ENCODE peak calls at places on chromosomes 12 and 14, in seven cellular contexts. F is upper lobe of left lung; H is cardiac muscle cell; T is neural progenitor cell; O is effector memory CD4-positive, alpha-beta T cell; G is PC-9; X is aorta. J is an unnamed sample.

GRCh38 chr14:90970167-90970600 is 90.3 kb downstream of the RPS6KA5 start:
- DNase-seq in T (no peak), O (no peak), H (no peak), X (no peak), F (no peak), G (no peak), J (no peak)

GRCh38 chr14:35365130-35366047 is 39.2 kb downstream of the NFKBIA start:
- DNase-seq in T (no peak), X (peak; percentile 94), G (peak; percentile 56), O (no peak), H (no peak), F (peak; percentile 43), J (no peak)

GRCh38 chr12:110224379-110225304 is 56.4 kb upstream of the ATP2A2 start:
- DNase-seq in G (no peak), O (no peak), T (no peak), X (no peak), F (no peak), H (no peak), J (no peak)

GRCh38 chr12:49462103-49462739 is 76.6 kb upstream of the KCNH3 start:
- DNase-seq in F (peak; percentile 39), T (peak; percentile 16), H (peak; percentile 40), O (no peak), G (no peak), X (no peak), J (no peak)

GRCh38 chr14:28609228-28609828 is 157.3 kb upstream of the FOXG1 start:
- DNase-seq in O (no peak), X (no peak), H (peak; percentile 78), F (no peak), G (peak; percentile 49), T (peak; percentile 75), J (no peak)

GRCh38 chr14:100619382-100620305 is 32.4 kb upstream of the BEGAIN start:
- DNase-seq in O (no peak), T (no peak), F (no peak), H (no peak), G (no peak), X (no peak), J (no peak)

GRCh38 chr14:69887740-69888657 is 8.8 kb downstream of the SMOC1 start:
- DNase-seq in T (no peak), G (no peak), X (no peak), O (no peak), H (no peak), F (no peak), J (no peak)

GRCh38 chr14:67622675-67623074 is 3.0 kb downstream of the ARG2 start:
- DNase-seq in G (no peak), H (peak; percentile 86), O (no peak), F (no peak), T (peak; percentile 27), X (peak; percentile 62), J (no peak)

GRCh38 chr12:106386836-106387555 is 29.4 kb downstream of the POLR3B start:
- DNase-seq in O (no peak), X (no peak), G (no peak), F (no peak), H (no peak), T (no peak), J (no peak)

GRCh38 chr14:104708606-104709268 is 15.3 kb upstream of the ADSS1 start:
- DNase-seq in X (peak; percentile 73), F (peak; percentile 90), T (peak; percentile 87), G (peak; percentile 60), H (peak; percentile 73), O (peak; percentile 44), J (peak; percentile 60)

DNA sequence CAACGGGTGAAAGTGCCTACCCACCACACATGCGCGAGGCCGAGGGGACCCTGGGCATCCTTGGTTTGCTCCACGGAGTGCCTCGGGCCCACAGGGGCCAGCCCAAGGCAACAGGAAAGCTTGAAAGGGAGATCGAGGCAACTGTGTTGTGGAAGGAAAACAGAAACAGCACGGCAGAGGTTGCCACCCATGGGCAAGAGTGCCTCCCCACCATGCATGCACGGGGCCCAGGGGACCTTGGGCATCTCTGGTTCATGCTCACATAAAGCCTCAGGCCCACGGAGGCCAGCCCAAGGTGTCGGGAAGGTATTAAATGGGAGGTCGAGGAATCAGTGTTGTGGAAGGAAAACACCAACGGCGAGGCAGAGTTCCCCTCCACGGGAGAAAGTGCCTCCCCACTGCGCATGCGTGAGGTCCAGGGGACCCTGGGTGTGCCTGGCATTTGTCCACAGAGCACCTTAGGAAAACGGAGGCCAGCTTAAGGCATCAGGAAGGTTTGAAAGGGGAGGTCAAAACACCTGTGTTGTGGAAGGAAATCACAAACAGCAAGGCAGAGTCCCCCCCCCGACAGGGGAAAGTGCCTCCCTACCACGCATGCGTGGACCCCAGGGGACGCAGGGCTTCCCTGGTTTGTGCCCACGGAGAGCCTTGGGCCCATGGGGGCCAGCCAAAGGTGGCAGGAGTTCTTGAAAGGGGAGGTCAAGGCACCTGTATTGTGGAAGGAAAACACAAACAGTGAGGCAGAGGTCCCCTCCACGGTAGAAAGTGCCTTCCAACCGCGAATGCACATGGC is 367.3 kb downstream of the ALG10 start:
- DNase-seq in H (no peak), G (no peak), X (peak; percentile 10), F (peak; percentile 33), O (no peak), T (no peak), J (no peak)
- H3K9me3 ChIP-seq in H (no peaks in the 10 kb centered on the region), G (no peaks in the 10 kb centered on the region), X (peaks cover 4% of the 10 kb centered on the region), F (peaks cover 25% of the 10 kb centered on the region), O (no peaks in the 10 kb centered on the region), T (peaks cover 4% of the 10 kb centered on the region), J (no peaks in the 10 kb centered on the region)

DNA sequence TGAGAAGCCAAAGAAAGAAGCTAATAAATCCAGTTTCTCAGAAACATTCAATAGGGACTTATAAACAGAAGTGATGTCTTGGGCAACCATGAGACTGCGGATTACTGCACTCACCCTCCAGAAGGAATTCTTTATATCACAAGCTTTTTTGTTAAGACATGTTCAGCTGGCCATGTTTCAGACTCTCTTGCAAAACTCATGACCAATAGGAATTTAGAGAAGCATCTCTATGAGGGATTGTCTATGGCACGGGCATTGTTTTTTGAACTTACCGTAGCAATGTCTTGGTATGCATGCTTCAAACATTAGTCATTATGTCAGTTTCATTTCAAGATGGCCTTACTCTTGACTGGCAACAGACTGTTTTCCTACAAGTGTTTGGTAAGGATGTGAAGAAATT is 15.5 kb upstream of the ZNF268 start:
- DNase-seq in T (no peak), X (no peak), G (no peak), O (no peak), F (no peak), H (no peak), J (no peak)
- H3K9me3 ChIP-seq in T (peaks cover 35% of the 10 kb centered on the region), X (peaks cover 9% of the 10 kb centered on the region), G (peaks cover 7% of the 10 kb centered on the region), O (peaks cover 15% of the 10 kb centered on the region), F (peaks cover 60% of the 10 kb centered on the region), H (peaks cover 2% of the 10 kb centered on the region), J (peaks cover 6% of the 10 kb centered on the region)

GRCh38 chr12:28242888-28243633 is 52.8 kb downstream of the CCDC91 start:
- DNase-seq in G (peak; percentile 12), O (no peak), X (no peak), T (no peak), F (no peak), H (no peak), J (no peak)

GRCh38 chr12:28247806-28248205 is 57.5 kb downstream of the CCDC91 start:
- DNase-seq in G (no peak), X (no peak), H (no peak), T (no peak), O (no peak), F (no peak), J (no peak)

GRCh38 chr12:28253175-28253641 is 63.0 kb downstream of the CCDC91 start:
- DNase-seq in H (no peak), F (no peak), O (no peak), X (no peak), T (no peak), G (no peak), J (no peak)

GRCh38 chr12:28248555-28249127 is 58.4 kb downstream of the CCDC91 start:
- DNase-seq in O (no peak), X (no peak), F (no peak), T (peak; percentile 12), G (no peak), H (no peak), J (no peak)
- H3K9me3 ChIP-seq in O (no peaks in the 10 kb centered on the region), X (no peaks in the 10 kb centered on the region), F (no peaks in the 10 kb centered on the region), T (no peaks in the 10 kb centered on the region), G (no peaks in the 10 kb centered on the region), H (no peaks in the 10 kb centered on the region), J (no peaks in the 10 kb centered on the region)

DNA sequence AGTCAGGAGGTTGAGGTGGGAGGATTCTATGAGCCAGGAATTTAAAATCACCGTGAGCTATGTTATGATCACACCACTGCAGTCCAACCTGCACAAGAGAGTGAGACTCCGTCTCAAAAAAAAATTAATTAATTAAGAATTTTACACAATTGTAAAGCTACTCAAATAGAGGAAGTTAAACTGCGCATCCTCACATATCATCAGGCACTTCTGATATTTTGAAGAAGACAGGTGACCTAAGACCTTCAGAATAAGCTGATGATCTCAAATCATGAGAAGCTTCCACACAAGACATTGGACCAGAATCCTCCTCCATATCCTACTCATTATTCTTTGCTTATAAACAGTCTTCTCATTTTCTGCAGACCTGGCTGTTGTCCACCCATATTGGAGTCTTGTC is 800.9 kb downstream of the TMEM121 start:
- DNase-seq in G (no peak), F (no peak), O (no peak), H (no peak), T (no peak), X (no peak), J (no peak)
- H3K9me3 ChIP-seq in G (no peaks in the 10 kb centered on the region), F (no peaks in the 10 kb centered on the region), O (no peaks in the 10 kb centered on the region), H (no peaks in the 10 kb centered on the region), T (peaks cover 36% of the 10 kb centered on the region), X (no peaks in the 10 kb centered on the region), J (no peaks in the 10 kb centered on the region)

DNA sequence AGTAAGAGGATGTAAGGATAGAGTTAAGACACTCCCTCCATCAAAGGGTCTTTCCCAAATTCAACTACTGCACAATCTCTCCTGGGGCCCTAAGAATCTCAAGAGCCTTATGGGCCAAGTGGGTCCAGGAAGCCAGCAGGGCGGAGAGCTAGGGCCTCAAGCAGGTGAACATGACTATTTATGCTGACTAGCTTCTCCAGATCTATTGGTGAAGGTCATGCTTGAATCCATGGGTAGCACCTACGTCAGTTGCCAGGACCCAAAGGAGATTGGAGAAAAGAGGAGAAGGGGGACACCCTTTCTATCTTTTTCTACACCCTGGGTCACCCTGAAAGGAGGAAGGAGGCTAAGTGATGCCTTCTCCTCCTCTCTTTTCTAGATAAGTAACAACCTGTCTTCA is 534.2 kb upstream of the MIS18BP1 start:
- DNase-seq in F (no peak), X (no peak), H (no peak), G (no peak), T (no peak), O (no peak), J (no peak)
- H3K9me3 ChIP-seq in F (peaks cover 24% of the 10 kb centered on the region), X (peaks cover 5% of the 10 kb centered on the region), H (no peaks in the 10 kb centered on the region), G (no peaks in the 10 kb centered on the region), T (peaks cover 19% of the 10 kb centered on the region), O (peaks cover 6% of the 10 kb centered on the region), J (peaks cover 3% of the 10 kb centered on the region)

GRCh38 chr12:34403706-34404376 is 381.5 kb downstream of the ALG10 start:
- DNase-seq in G (no peak), O (no peak), X (peak; percentile 20), H (no peak), T (no peak), F (peak; percentile 36), J (no peak)
- H3K9me3 ChIP-seq in G (peaks cover 3% of the 10 kb centered on the region), O (peaks cover 28% of the 10 kb centered on the region), X (peaks cover 11% of the 10 kb centered on the region), H (no peaks in the 10 kb centered on the region), T (peaks cover 12% of the 10 kb centered on the region), F (peaks cover 49% of the 10 kb centered on the region), J (peaks cover 4% of the 10 kb centered on the region)

J was measured in T-helper 17 cell.